ENCODE peak calls at places on chromosomes 1 and 21, in nine cellular contexts. D is NCI-H510A; G is HCEC 1CT; O is SK-MEL-5; L is natural killer cell treated with Interleukin-12 subunit alpha and Interleukin-12 subunit beta and Interleukin-15 and Interleukin-18, amount 100 ng/mL, for 72 hours; N is COR-L47; E is hypothalamus; Q is SW 1271; S is cardiac fibroblast. R is an unnamed sample.

GRCh38 chr1:198196630-198197029 is 39.8 kb downstream of the NEK7 start:
- DNase-seq in D (no peak), G (no peak), O (no peak), L (no peak), N (no peak), E (no peak), Q (no peak), S (no peak), R (no peak)

GRCh38 chr1:167328762-167329483 is 108.2 kb downstream of the POU2F1 start:
- DNase-seq in D (no peak), G (no peak), O (no peak), L (no peak), N (no peak), E (no peak), Q (no peak), S (no peak), R (no peak)

GRCh38 chr1:229070168-229070567 is 200.7 kb upstream of the RAB4A start:
- DNase-seq in D (peak), G (no peak), O (peak), L (no peak), N (peak), E (peak), Q (no peak), S (peak), R (peak)

GRCh38 chr1:245751111-245751510 is 596.3 kb downstream of the KIF26B start:
- DNase-seq in D (no peak), G (no peak), O (no peak), L (no peak), N (no peak), E (no peak), Q (no peak), S (peak), R (no peak)

GRCh38 chr21:42472521-42472920 is 23.5 kb downstream of the RSPH1 start:
- DNase-seq in D (no peak), G (no peak), O (no peak), L (no peak), N (no peak), E (no peak), Q (no peak), S (no peak), R (no peak)

GRCh38 chr1:15834406-15835204 is 12.9 kb upstream of the SPEN start:
- DNase-seq in D (peak), G (peak), O (peak), L (peak), N (peak), E (peak), Q (peak), S (peak), R (peak)

GRCh38 chr1:198696211-198696610 is 57.4 kb downstream of the PTPRC start:
- DNase-seq in D (no peak), G (no peak), O (no peak), L (no peak), N (no peak), E (no peak), Q (no peak), S (no peak), R (no peak)

GRCh38 chr21:18340387-18340942 is 63.1 kb downstream of the TMPRSS15 start:
- DNase-seq in D (no peak), G (no peak), O (no peak), L (no peak), N (no peak), E (no peak), Q (no peak), S (no peak), R (no peak)

GRCh38 chr1:162899422-162900168 is 38.6 kb upstream of the CCDC190 start:
- DNase-seq in D (no peak), G (peak), O (peak), L (no peak), N (no peak), E (no peak), Q (no peak), S (peak), R (no peak)

GRCh38 chr1:30749691-30750583 is 7.6 kb downstream of the LAPTM5 start:
- DNase-seq in D (no peak), G (no peak), O (no peak), L (no peak), N (no peak), E (no peak), Q (no peak), S (no peak), R (no peak)

GRCh38 chr1:230268371-230269170 is 157.6 kb downstream of the PGBD5 start:
- DNase-seq in D (peak), G (peak), O (peak), L (no peak), N (peak), E (no peak), Q (peak), S (peak), R (peak)

GRCh38 chr1:118093017-118093416 is 92.0 kb downstream of the SPAG17 start:
- DNase-seq in D (no peak), G (no peak), O (no peak), L (no peak), N (no peak), E (no peak), Q (no peak), S (no peak), R (no peak)

GRCh38 chr1:226975909-226976670 is 36.0 kb downstream of the COQ8A start:
- DNase-seq in D (no peak), G (no peak), O (no peak), L (no peak), N (no peak), E (no peak), Q (no peak), S (no peak), R (no peak)

GRCh38 chr1:1440941-1441888 is 5.7 kb downstream of the VWA1 start:
- DNase-seq in D (peak), G (peak), O (peak), L (no peak), N (no peak), E (peak), Q (no peak), S (peak), R (no peak)

GRCh38 chr1:232905324-232906034 is 44.9 kb upstream of the NTPCR start:
- DNase-seq in D (no peak), G (no peak), O (no peak), L (no peak), N (no peak), E (no peak), Q (no peak), S (no peak), R (no peak)

GRCh38 chr1:6392880-6393399 is 627 bp downstream of the ACOT7 start:
- DNase-seq in D (peak), G (no peak), O (no peak), L (no peak), N (no peak), E (no peak), Q (no peak), S (no peak), R (no peak)

GRCh38 chr1:29835486-29836273 is 599.4 kb downstream of the PTPRU start:
- DNase-seq in D (no peak), G (no peak), O (no peak), L (peak), N (peak), E (no peak), Q (no peak), S (no peak), R (no peak)

GRCh38 chr1:55420021-55420420 is 204.9 kb upstream of the USP24 start:
- DNase-seq in D (no peak), G (no peak), O (no peak), L (no peak), N (no peak), E (no peak), Q (no peak), S (no peak), R (no peak)

GRCh38 chr1:114164840-114165543 is 11.3 kb upstream of the SYT6 start:
- DNase-seq in D (no peak), G (no peak), O (no peak), L (no peak), N (no peak), E (no peak), Q (no peak), S (no peak), R (no peak)

GRCh38 chr1:198056255-198056654 is 100.5 kb upstream of the NEK7 start:
- DNase-seq in D (no peak), G (no peak), O (peak), L (no peak), N (no peak), E (no peak), Q (no peak), S (no peak), R (peak)

GRCh38 chr1:204858381-204858821 is 12.3 kb upstream of the NFASC start:
- DNase-seq in D (peak), G (no peak), O (no peak), L (no peak), N (peak), E (no peak), Q (no peak), S (no peak), R (no peak)

GRCh38 chr1:93288558-93288957 is 57.1 kb upstream of the DR1 start:
- DNase-seq in D (peak), G (peak), O (no peak), L (no peak), N (peak), E (no peak), Q (no peak), S (peak), R (no peak)

GRCh38 chr1:159962176-159962575 is 8.1 kb upstream of the SLAMF9 start:
- DNase-seq in D (no peak), G (no peak), O (no peak), L (no peak), N (no peak), E (no peak), Q (no peak), S (no peak), R (no peak)

GRCh38 chr1:234722904-234723588 is 113.1 kb upstream of the IRF2BP2 start:
- DNase-seq in D (peak), G (peak), O (no peak), L (no peak), N (no peak), E (peak), Q (no peak), S (peak), R (peak)

GRCh38 chr1:109821221-109821669 is 57.5 kb upstream of the EPS8L3 start:
- DNase-seq in D (no peak), G (peak), O (peak), L (no peak), N (no peak), E (no peak), Q (no peak), S (peak), R (peak)

GRCh38 chr1:29682171-29682917 is 446.0 kb downstream of the PTPRU start:
- DNase-seq in D (no peak), G (no peak), O (no peak), L (peak), N (no peak), E (no peak), Q (no peak), S (no peak), R (no peak)

GRCh38 chr1:210239295-210240155 is 6.9 kb downstream of the SERTAD4 start:
- DNase-seq in D (no peak), G (peak), O (peak), L (no peak), N (no peak), E (no peak), Q (no peak), S (peak), R (peak)

GRCh38 chr1:31802190-31803150 is 13.4 kb downstream of the SPOCD1 start:
- DNase-seq in D (no peak), G (peak), O (peak), L (no peak), N (no peak), E (no peak), Q (no peak), S (no peak), R (no peak)

GRCh38 chr1:188128761-188129160 is 1300.0 kb downstream of the PLA2G4A start:
- DNase-seq in D (no peak), G (peak), O (peak), L (no peak), N (peak), E (no peak), Q (peak), S (peak), R (peak)

GRCh38 chr1:33338495-33339211 is 17.8 kb upstream of the A3GALT2 start:
- DNase-seq in D (no peak), G (peak), O (peak), L (no peak), N (no peak), E (no peak), Q (no peak), S (peak), R (no peak)